ENCODE peak calls at places on chromosomes 2 and 18, in eight cellular contexts. F is brain microvascular endothelial cell; P is right lobe of liver; X is Caki2; U is substantia nigra; Y is activated CD8-positive, alpha-beta T cell treated with anti-CD3 and anti-CD28 coated beads for 36 hours; D is endothelial cell; N is astrocyte of the spinal cord. C is an unnamed sample.

GRCh38 chr2:98379311-98380202 is 33.3 kb downstream of the CNGA3 start:
- DNase-seq in F (no peak), P (no peak), X (no peak), U (no peak), Y (no peak), D (no peak), N (peak; percentile 1), C (no peak)

GRCh38 chr18:30889582-30890301 is 152.8 kb downstream of the DSC3 start:
- DNase-seq in F (peak; percentile 2), P (no peak), X (no peak), U (no peak), Y (no peak), D (peak; percentile 33), N (peak; percentile 50), C (no peak)

GRCh38 chr2:239522002-239522739 is 121.4 kb upstream of the HDAC4 start:
- DNase-seq in F (no peak), P (no peak), X (no peak), U (no peak), Y (no peak), D (no peak), N (no peak), C (no peak)

GRCh38 chr2:236311286-236311685 is 47.1 kb upstream of the ASB18 start:
- DNase-seq in F (no peak), P (no peak), X (no peak), U (no peak), Y (no peak), D (no peak), N (no peak), C (no peak)

GRCh38 chr2:34652636-34653035 is 1053.5 kb upstream of the FAM98A start:
- DNase-seq in F (peak; percentile 7), P (no peak), X (no peak), U (no peak), Y (no peak), D (peak; percentile 8), N (peak; percentile 6), C (peak; percentile 23)

GRCh38 chr2:59458862-59459261 is 1094.6 kb downstream of the BCL11A start:
- DNase-seq in F (no peak), P (no peak), X (no peak), U (no peak), Y (no peak), D (no peak), N (no peak), C (no peak)

GRCh38 chr2:161983010-161983651 is 90.9 kb downstream of the DPP4 start:
- DNase-seq in F (no peak), P (no peak), X (no peak), U (no peak), Y (no peak), D (no peak), N (no peak), C (no peak)

GRCh38 chr2:8412082-8412481 is 269.8 kb upstream of the ID2 start:
- DNase-seq in F (no peak), P (peak; percentile 88), X (peak; percentile 85), U (no peak), Y (no peak), D (no peak), N (no peak), C (no peak)

GRCh38 chr2:9333591-9334171 is 89.6 kb downstream of the ITGB1BP1 start:
- DNase-seq in F (peak; percentile 86), P (peak; percentile 77), X (peak; percentile 76), U (peak; percentile 43), Y (peak; percentile 19), D (peak; percentile 60), N (peak; percentile 89), C (peak; percentile 86)

GRCh38 chr2:102336502-102336945 is 19.1 kb upstream of the IL18R1 start:
- DNase-seq in F (no peak), P (no peak), X (no peak), U (no peak), Y (no peak), D (no peak), N (no peak), C (no peak)

GRCh38 chr2:169320561-169320960 is 41.8 kb downstream of the LRP2 start:
- DNase-seq in F (no peak), P (no peak), X (no peak), U (no peak), Y (no peak), D (no peak), N (no peak), C (no peak)

GRCh38 chr2:112880081-112880531 is 30.9 kb upstream of the IL37 start:
- DNase-seq in F (peak; percentile 86), P (no peak), X (peak; percentile 25), U (no peak), Y (peak; percentile 33), D (no peak), N (peak; percentile 52), C (peak; percentile 70)

GRCh38 chr2:240458900-240459391 is 23.5 kb downstream of the GPC1 start:
- DNase-seq in F (no peak), P (no peak), X (no peak), U (no peak), Y (peak; percentile 1), D (no peak), N (no peak), C (no peak)

GRCh38 chr2:238203973-238204683 is 633 bp upstream of the ILKAP start:
- DNase-seq in F (no peak), P (no peak), X (no peak), U (no peak), Y (no peak), D (no peak), N (no peak), C (no peak)

GRCh38 chr18:23121133-23121532 is 14.2 kb upstream of the CABLES1 start:
- DNase-seq in F (no peak), P (no peak), X (no peak), U (no peak), Y (no peak), D (no peak), N (no peak), C (no peak)

GRCh38 chr2:175233135-175233719 is 51.7 kb upstream of the ATP5MC3 start:
- DNase-seq in F (peak; percentile 5), P (no peak), X (peak; percentile 89), U (no peak), Y (no peak), D (no peak), N (peak; percentile 61), C (peak; percentile 80)